ENCODE peak calls at places on chromosomes 16 and 17, in five cellular contexts. Y is PC-9, B is esophagus muscularis mucosa, E is tibial nerve, P is left lung. D is an unnamed sample.

GRCh38 chr17:50839591-50840310 is 4.4 kb downstream of the WFIKKN2 start:
- DNase-seq in E (no peak), B (no peak), Y (peak; percentile 4), P (no peak), D (no peak)

GRCh38 chr17:74520790-74521480 is 10.3 kb downstream of the CD300LB start:
- DNase-seq in P (no peak), E (peak; percentile 27), B (peak; percentile 86), Y (no peak), D (no peak)

GRCh38 chr16:66226762-66227161 is 139.7 kb upstream of the CDH5 start:
- DNase-seq in B (no peak), P (no peak), Y (no peak), E (no peak), D (no peak)

GRCh38 chr16:88383401-88384221 is 852 bp downstream of the ZNF469 start:
- DNase-seq in Y (no peak), P (peak; percentile 81), E (no peak), B (no peak), D (no peak)

GRCh38 chr17:36899250-36900129 is 37.8 kb upstream of the LHX1 start:
- DNase-seq in B (no peak), E (no peak), P (no peak), Y (no peak), D (no peak)

GRCh38 chr16:89536886-89537548 is 23.5 kb upstream of the RPL13 start:
- DNase-seq in Y (no peak), E (no peak), B (no peak), P (no peak), D (no peak)

GRCh38 chr16:66369055-66369592 is 2.6 kb downstream of the CDH5 start:
- DNase-seq in E (no peak), P (peak; percentile 68), Y (no peak), B (no peak), D (no peak)

GRCh38 chr17:32596666-32597065 is 109.9 kb downstream of the CDK5R1 start:
- DNase-seq in E (no peak), P (no peak), B (no peak), Y (no peak), D (no peak)

GRCh38 chr16:50587543-50587942 is 39.3 kb downstream of the NKD1 start:
- DNase-seq in Y (no peak), B (no peak), P (no peak), E (no peak), D (no peak)

GRCh38 chr16:30761928-30762902 is at the start of the genes CFAP119 and RNF40:
- DNase-seq in B (peak; percentile 99), E (peak; percentile 98), Y (peak; percentile 96), P (peak; percentile 95), D (peak; percentile 83)

GRCh38 chr16:53220585-53220984 is 165.8 kb downstream of the CHD9 start:
- DNase-seq in B (no peak), P (no peak), E (no peak), Y (no peak), D (no peak)

GRCh38 chr17:29069526-29070041 is 26.6 kb downstream of the PIPOX start:
- DNase-seq in E (no peak), B (no peak), Y (no peak), P (no peak), D (no peak)

GRCh38 chr17:2128011-2128410 is 73.1 kb downstream of the HIC1 start:
- DNase-seq in E (no peak), B (no peak), Y (no peak), P (no peak), D (no peak)

GRCh38 chr17:11628374-11628773 is 30.1 kb downstream of the DNAH9 start:
- DNase-seq in E (no peak), B (no peak), Y (no peak), P (no peak), D (no peak)

GRCh38 chr16:66409156-66409555 is 17.9 kb upstream of the BEAN1 start:
- DNase-seq in E (no peak), P (no peak), Y (peak; percentile 90), B (no peak), D (no peak)

GRCh38 chr17:78144736-78145641 is 1.2 kb upstream of the C17orf99 start:
- DNase-seq in E (no peak), Y (peak; percentile 84), P (peak; percentile 91), B (no peak), D (no peak)

GRCh38 chr17:1554751-1555617 is 7.6 kb downstream of the PITPNA start:
- DNase-seq in E (no peak), Y (no peak), B (no peak), P (no peak), D (no peak)

GRCh38 chr16:81634380-81635121 is 144.5 kb upstream of the PLCG2 start:
- DNase-seq in E (no peak), P (no peak), Y (no peak), B (no peak), D (no peak)

GRCh38 chr17:33316733-33317132 is 23.6 kb upstream of the ASIC2 start:
- DNase-seq in B (no peak), P (no peak), Y (no peak), E (no peak), D (no peak)

GRCh38 chr16:25014500-25015147 is 545 bp downstream of the ARHGAP17 start:
- DNase-seq in Y (peak; percentile 46), P (peak; percentile 85), E (peak; percentile 33), B (no peak), D (peak; percentile 55)

GRCh38 chr17:68963958-68964357 is 8.8 kb upstream of the ABCA8 start:
- DNase-seq in B (no peak), E (peak; percentile 27), P (no peak), Y (no peak), D (no peak)

GRCh38 chr16:64648282-64648681 is 473.6 kb downstream of the CDH11 start:
- DNase-seq in Y (no peak), E (no peak), B (no peak), P (no peak), D (no peak)

GRCh38 chr17:8072727-8073461 is 14.6 kb downstream of the ALOX12B start:
- DNase-seq in B (no peak), Y (no peak), E (no peak), P (peak; percentile 78), D (no peak)

GRCh38 chr16:88967800-88968588 is 9.0 kb downstream of the CBFA2T3 start:
- DNase-seq in Y (no peak), P (peak; percentile 77), B (no peak), E (no peak), D (no peak)

GRCh38 chr16:31876955-31877828 is 3.6 kb downstream of the ZNF267 start:
- DNase-seq in B (no peak), P (no peak), E (no peak), Y (peak; percentile 59), D (no peak)

GRCh38 chr17:34822007-34822737 is 139.1 kb downstream of the CCT6B start:
- DNase-seq in E (no peak), P (no peak), Y (no peak), B (no peak), D (no peak)

GRCh38 chr16:83272201-83272600 is 535.6 kb upstream of the HSBP1 start:
- DNase-seq in Y (no peak), E (no peak), P (no peak), B (peak; percentile 45), D (no peak)

DNA sequence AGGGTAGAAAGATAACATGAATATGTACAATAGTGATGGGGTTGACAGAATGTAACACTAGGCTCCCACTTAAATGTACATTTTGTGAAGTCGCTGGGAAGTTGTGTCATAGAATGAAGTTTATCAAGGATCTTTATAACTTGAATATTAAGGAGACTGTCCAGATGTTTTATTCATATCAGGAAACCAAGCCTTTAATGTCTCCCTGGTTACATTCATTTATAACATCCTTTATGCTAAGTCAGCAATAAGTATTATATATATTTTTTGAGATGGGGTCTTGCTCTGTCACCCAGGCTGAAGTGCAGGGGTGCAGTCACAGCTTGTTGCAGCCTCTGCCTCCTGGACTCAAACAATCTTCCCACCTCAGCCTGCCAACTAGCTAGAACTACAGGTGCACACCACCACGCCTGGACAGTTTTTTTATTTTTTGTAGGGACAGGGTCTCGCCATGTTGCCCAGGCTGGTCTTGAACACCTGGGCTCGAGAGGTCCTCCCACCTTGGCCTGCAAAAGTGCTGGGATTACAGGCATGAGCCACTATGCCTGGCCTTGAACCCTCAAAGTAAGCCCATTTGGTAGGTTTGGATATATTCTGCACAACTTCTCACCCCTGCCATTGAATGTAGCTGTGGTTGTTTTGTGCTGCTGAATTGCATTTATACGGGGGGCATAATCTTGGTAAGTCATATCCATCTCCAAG is 14.1 kb downstream of the CLTC start:
- DNase-seq in P (no peak), E (no peak), Y (no peak), B (no peak), D (no peak)
- H3K27ac ChIP-seq in P (peak overlapping the region; percentile 1), E (no peak overlapping the region), Y (no peak overlapping the region), B (no peak overlapping the region), D (no peak overlapping the region)

GRCh38 chr17:19301274-19301946 is 61.1 kb downstream of the B9D1 start:
- DNase-seq in B (no peak), E (no peak), Y (no peak), P (no peak), D (no peak)

GRCh38 chr17:19301973-19302372 is 60.5 kb downstream of the B9D1 start:
- DNase-seq in B (no peak), Y (no peak), P (no peak), E (no peak), D (no peak)

GRCh38 chr17:19304209-19304608 is 58.3 kb downstream of the B9D1 start:
- DNase-seq in Y (no peak), E (peak; percentile 45), B (no peak), P (peak; percentile 83), D (no peak)

GRCh38 chr17:19303367-19303776 is 59.2 kb downstream of the B9D1 start:
- DNase-seq in B (no peak), Y (no peak), E (no peak), P (no peak), D (no peak)

DNA sequence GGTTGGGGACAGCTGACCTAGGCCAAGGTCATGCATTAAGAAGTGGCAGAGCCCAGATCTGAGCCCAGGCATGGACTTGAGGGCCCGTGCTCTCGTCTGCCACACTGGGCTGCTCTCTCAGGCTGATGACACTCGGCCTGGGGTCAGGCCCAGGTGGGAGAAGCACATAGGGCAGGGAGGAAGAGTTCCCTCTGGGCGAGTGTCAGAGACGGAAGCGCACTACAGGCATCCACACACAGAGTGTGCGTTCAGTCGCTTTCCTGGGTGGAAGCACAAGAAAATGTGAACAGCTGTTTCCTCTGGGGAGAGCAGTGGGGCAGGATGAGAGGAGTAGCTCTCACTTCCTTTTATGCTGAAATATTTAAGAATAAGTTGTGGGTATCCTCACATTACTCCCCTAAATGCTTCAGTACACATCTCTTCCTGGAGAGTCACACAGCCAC is 59.7 kb downstream of the B9D1 start:
- DNase-seq in B (no peak), E (no peak), Y (no peak), P (no peak), D (no peak)
- H3K4me1 ChIP-seq in B (peaks cover 59% of the 10 kb centered on the region), E (peaks cover 96% of the 10 kb centered on the region), Y (no peaks in the 10 kb centered on the region), P (peaks cover 72% of the 10 kb centered on the region), D (peaks cover 22% of the 10 kb centered on the region)

GRCh38 chr17:5078106-5079028 is at the start of gene ZFP3:
- DNase-seq in E (peak; percentile 42), Y (peak; percentile 58), P (peak; percentile 95), B (peak; percentile 95), D (peak; percentile 88)
- TF ChIP-seq CTCF in E (no peak), Y (no peak), P (no peak), B (peak; percentile 10), D (peak; percentile 29)

GRCh38 chr16:11561440-11561797 is 25.3 kb downstream of the LITAF start:
- DNase-seq in Y (no peak), P (no peak), E (no peak), B (no peak), D (no peak)
- H3K27ac ChIP-seq in Y (no peak overlapping the region), P (peak overlapping the region; percentile 45), E (peak overlapping the region; percentile 77), B (peak overlapping the region; percentile 68), D (peak overlapping the region; percentile 90)

D was measured in CD8-positive, alpha-beta T cell.